ENCODE peak calls at places on chromosomes 16 and 17, in eight cellular contexts. S, N, I, W, E, H, O and A are unnamed samples.

GRCh38 chr17:61714300-61714699 is 123.3 kb upstream of the NACA2 start:
- DNase-seq in S (no peak), N (no peak), I (no peak), W (no peak), E (no peak), H (no peak), O (no peak), A (no peak)

GRCh38 chr16:85046957-85047866 is 19.6 kb downstream of the KIAA0513 start:
- DNase-seq in S (no peak), N (peak; percentile 68), I (peak; percentile 44), W (no peak), E (no peak), H (peak; percentile 24), O (peak; percentile 75), A (no peak)

GRCh38 chr17:34378664-34379101 is 15.7 kb upstream of the CCL1 start:
- DNase-seq in S (no peak), N (peak; percentile 60), I (no peak), W (peak; percentile 64), E (peak; percentile 72), H (no peak), O (no peak), A (peak; percentile 73)

GRCh38 chr17:8109669-8110455 is 8.5 kb downstream of the ALOXE3 start:
- DNase-seq in S (peak; percentile 60), N (peak; percentile 83), I (peak; percentile 35), W (peak; percentile 89), E (peak; percentile 89), H (peak; percentile 71), O (peak; percentile 85), A (peak; percentile 90)

GRCh38 chr16:19913306-19913717 is 28.7 kb upstream of the GPRC5B start:
- DNase-seq in S (no peak), N (no peak), I (peak; percentile 19), W (no peak), E (no peak), H (no peak), O (no peak), A (no peak)

GRCh38 chr17:72560303-72561247 is 439.8 kb downstream of the SOX9 start:
- DNase-seq in S (peak; percentile 89), N (peak; percentile 85), I (peak; percentile 64), W (peak; percentile 54), E (peak; percentile 89), H (no peak), O (peak; percentile 85), A (peak; percentile 80)

GRCh38 chr16:19781196-19781595 is 63.1 kb downstream of the IQCK start:
- DNase-seq in S (peak; percentile 90), N (no peak), I (peak; percentile 78), W (no peak), E (no peak), H (no peak), O (no peak), A (no peak)

GRCh38 chr16:66735891-66736290 is 15.5 kb downstream of the DYNC1LI2 start:
- DNase-seq in S (no peak), N (no peak), I (no peak), W (no peak), E (no peak), H (no peak), O (no peak), A (no peak)

GRCh38 chr17:10249271-10250010 is 51.0 kb upstream of the GAS7 start:
- DNase-seq in S (no peak), N (no peak), I (peak; percentile 46), W (no peak), E (no peak), H (no peak), O (no peak), A (no peak)

GRCh38 chr17:77601054-77601979 is 357.2 kb upstream of the TNRC6C start:
- DNase-seq in S (peak; percentile 84), N (no peak), I (no peak), W (no peak), E (peak; percentile 10), H (peak; percentile 77), O (no peak), A (no peak)

GRCh38 chr16:31466381-31466841 is 5.5 kb upstream of the TGFB1I1 start:
- DNase-seq in S (no peak), N (no peak), I (no peak), W (no peak), E (no peak), H (peak; percentile 44), O (peak; percentile 27), A (no peak)

GRCh38 chr17:21214777-21215541 is 998 bp upstream of the TMEM11 start:
- DNase-seq in S (peak; percentile 88), N (peak; percentile 56), I (peak; percentile 22), W (no peak), E (no peak), H (peak; percentile 66), O (peak; percentile 42), A (peak; percentile 50)

GRCh38 chr16:88747588-88748301 is 37.3 kb downstream of the PIEZO1 start:
- DNase-seq in S (no peak), N (no peak), I (no peak), W (peak; percentile 55), E (peak; percentile 71), H (no peak), O (peak; percentile 78), A (peak; percentile 77)

GRCh38 chr17:58968662-58969061 is 138.0 kb downstream of the TRIM37 start:
- DNase-seq in S (no peak), N (no peak), I (no peak), W (no peak), E (no peak), H (no peak), O (no peak), A (no peak)

GRCh38 chr16:14616280-14616679 is 13.8 kb downstream of the PARN start:
- DNase-seq in S (no peak), N (no peak), I (no peak), W (no peak), E (no peak), H (no peak), O (no peak), A (no peak)

GRCh38 chr17:55734128-55734781 is 11.6 kb upstream of the TMEM100 start:
- DNase-seq in S (peak; percentile 44), N (no peak), I (no peak), W (no peak), E (peak; percentile 10), H (no peak), O (no peak), A (no peak)

GRCh38 chr17:77875051-77875780 is 83.3 kb upstream of the TNRC6C start:
- DNase-seq in S (peak; percentile 97), N (no peak), I (peak; percentile 67), W (no peak), E (no peak), H (peak; percentile 12), O (no peak), A (no peak)

GRCh38 chr16:77306050-77306616 is 106.9 kb downstream of the SYCE1L start:
- DNase-seq in S (no peak), N (no peak), I (no peak), W (no peak), E (no peak), H (no peak), O (no peak), A (no peak)

GRCh38 chr16:88116121-88116900 is 165.1 kb downstream of the BANP start:
- DNase-seq in S (no peak), N (no peak), I (peak; percentile 56), W (no peak), E (no peak), H (peak; percentile 53), O (no peak), A (no peak)

DNA sequence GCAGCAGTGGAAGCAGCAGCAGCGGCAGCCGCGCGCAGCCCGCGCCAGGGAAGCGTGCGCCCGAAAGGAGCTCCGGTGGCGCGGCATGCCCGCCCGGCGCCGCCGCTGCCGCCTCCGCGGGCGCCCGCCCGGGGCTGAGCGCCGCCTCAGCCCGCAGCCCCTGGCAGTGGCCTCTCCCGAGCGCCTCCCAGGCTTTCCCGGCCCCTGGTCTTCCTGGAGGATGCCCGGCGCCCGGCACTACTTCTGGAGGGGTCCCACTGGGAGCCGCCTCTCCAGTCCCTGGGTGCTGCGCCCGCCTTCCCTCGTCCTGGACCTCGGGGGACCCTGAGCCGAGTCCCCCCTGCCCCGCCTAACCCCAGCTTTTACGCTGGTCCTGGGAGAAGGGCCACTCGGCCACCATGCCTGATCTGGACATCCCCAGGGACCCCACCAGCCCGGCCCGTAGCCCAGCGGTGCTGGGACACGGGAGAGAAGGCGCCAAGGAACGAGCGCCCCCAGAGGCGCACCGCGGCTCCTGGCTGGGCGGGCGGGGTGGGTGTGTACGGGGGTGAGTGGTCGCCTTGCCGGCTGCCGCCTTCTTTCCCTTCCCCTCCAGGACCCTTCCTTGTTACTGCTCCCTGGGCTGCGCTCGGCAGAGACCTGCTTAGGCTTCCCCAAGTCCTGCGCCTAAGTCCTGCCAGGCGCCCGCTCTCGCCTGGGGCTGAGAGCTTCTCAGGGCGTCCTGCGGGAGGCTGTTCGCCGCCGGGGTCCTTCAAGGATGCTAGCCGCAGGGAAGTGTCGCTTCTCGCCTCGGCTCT is 713 bp downstream of the ASIC2 start:
- DNase-seq in S (no peak), N (no peak), I (no peak), W (no peak), E (peak; percentile 33), H (no peak), O (peak; percentile 70), A (peak; percentile 39)
- TF ChIP-seq CTCF in S (no peak), N (peak; percentile 25), I (peak; percentile 7), W (no peak), E (no peak), H (peak; percentile 8), O (peak; percentile 22), A (no peak)

GRCh38 chr17:38672788-38673713 is 1.7 kb downstream of the EPOP start:
- DNase-seq in S (peak; percentile 81), N (no peak), I (no peak), W (peak; percentile 51), E (no peak), H (no peak), O (peak; percentile 30), A (no peak)

GRCh38 chr17:38674013-38674748 is 576 bp downstream of the EPOP start:
- DNase-seq in S (peak; percentile 78), N (peak; percentile 58), I (no peak), W (peak; percentile 61), E (no peak), H (peak; percentile 60), O (peak; percentile 52), A (peak; percentile 55)

GRCh38 chr17:38676706-38677504 is 2.1 kb upstream of the EPOP start:
- DNase-seq in S (peak; percentile 95), N (peak; percentile 87), I (peak; percentile 88), W (peak; percentile 87), E (peak; percentile 88), H (peak; percentile 86), O (peak; percentile 90), A (peak; percentile 85)

GRCh38 chr17:38673714-38674012 is 1.1 kb downstream of the EPOP start:
- DNase-seq in S (no peak), N (no peak), I (peak; percentile 18), W (no peak), E (no peak), H (no peak), O (no peak), A (peak; percentile 63)

GRCh38 chr17:38674749-38675615 is at the start of gene EPOP:
- DNase-seq in S (peak; percentile 99), N (peak; percentile 91), I (peak; percentile 89), W (peak; percentile 87), E (peak; percentile 94), H (peak; percentile 87), O (peak; percentile 90), A (peak; percentile 97)
- TF ChIP-seq CTCF in S (no peak), N (no peak), I (no peak), W (no peak), E (no peak), H (no peak), O (no peak), A (no peak)

GRCh38 chr16:58306327-58306726 is 11.5 kb upstream of the PRSS54 start:
- DNase-seq in S (no peak), N (no peak), I (peak; percentile 58), W (peak; percentile 54), E (no peak), H (no peak), O (peak; percentile 65), A (no peak)
- TF ChIP-seq CTCF in S (peak; percentile 63), N (peak; percentile 40), I (peak; percentile 58), W (peak; percentile 73), E (peak; percentile 45), H (peak; percentile 8), O (peak; percentile 31), A (peak; percentile 34)

GRCh38 chr17:79819085-79819484 is 20.2 kb downstream of the CBX4 start:
- DNase-seq in S (no peak), N (no peak), I (no peak), W (no peak), E (no peak), H (no peak), O (no peak), A (no peak)
- TF ChIP-seq CTCF in S (no peak), N (no peak), I (no peak), W (no peak), E (no peak), H (no peak), O (no peak), A (no peak)